ENCODE peak calls at places on chromosomes 12 and 14, in six cellular contexts. Z, Q, N, H, E and A are unnamed samples.

GRCh38 chr14:103731916-103732867 is 16.6 kb downstream of the ZFYVE21 start:
- DNase-seq in Z (no peak), Q (no peak), N (no peak), H (no peak), E (no peak), A (no peak)

GRCh38 chr12:64670856-64671639 is 60.8 kb downstream of the RASSF3 start:
- DNase-seq in Z (no peak), Q (peak; percentile 55), N (peak; percentile 70), H (no peak), E (no peak), A (peak; percentile 54)

GRCh38 chr14:75044760-75045159 is 6.5 kb downstream of the MLH3 start:
- DNase-seq in Z (no peak), Q (no peak), N (no peak), H (no peak), E (peak; percentile 28), A (no peak)

GRCh38 chr14:73755434-73756014 is 41.3 kb upstream of the PNMA1 start:
- DNase-seq in Z (no peak), Q (peak; percentile 77), N (peak; percentile 84), H (no peak), E (no peak), A (peak; percentile 55)

GRCh38 chr12:19245656-19246055 is 116.1 kb downstream of the PLEKHA5 start:
- DNase-seq in Z (no peak), Q (no peak), N (no peak), H (no peak), E (no peak), A (no peak)

GRCh38 chr12:75738486-75738885 is 227.1 kb upstream of the KRR1 start:
- DNase-seq in Z (peak; percentile 16), Q (no peak), N (no peak), H (no peak), E (no peak), A (no peak)

GRCh38 chr14:104524726-104525125 is 54.8 kb upstream of the C14orf180 start:
- DNase-seq in Z (no peak), Q (no peak), N (peak; percentile 28), H (no peak), E (no peak), A (no peak)

GRCh38 chr14:101293609-101294008 is 267.7 kb upstream of the DIO3 start:
- DNase-seq in Z (no peak), Q (no peak), N (no peak), H (no peak), E (no peak), A (no peak)

GRCh38 chr14:91780452-91780851 is 48.6 kb upstream of the CATSPERB start:
- DNase-seq in Z (no peak), Q (no peak), N (no peak), H (no peak), E (no peak), A (no peak)

GRCh38 chr12:27899151-27899661 is 73.3 kb downstream of the PTHLH start:
- DNase-seq in Z (no peak), Q (no peak), N (no peak), H (no peak), E (no peak), A (no peak)

GRCh38 chr14:91377700-91378652 is 39.6 kb downstream of the CCDC88C start:
- DNase-seq in Z (no peak), Q (peak; percentile 52), N (no peak), H (no peak), E (peak; percentile 88), A (no peak)

GRCh38 chr14:71001742-71002141 is 94.5 kb downstream of the PCNX1 start:
- DNase-seq in Z (no peak), Q (no peak), N (no peak), H (no peak), E (peak; percentile 29), A (no peak)

GRCh38 chr12:49892732-49893317 is 10.9 kb downstream of the FAIM2 start:
- DNase-seq in Z (no peak), Q (no peak), N (peak; percentile 26), H (no peak), E (no peak), A (no peak)

GRCh38 chr12:49892084-49892731 is 11.5 kb downstream of the FAIM2 start:
- DNase-seq in Z (no peak), Q (no peak), N (peak; percentile 55), H (no peak), E (peak; percentile 79), A (no peak)

GRCh38 chr12:49895773-49896172 is 7.9 kb downstream of the FAIM2 start:
- DNase-seq in Z (no peak), Q (no peak), N (peak; percentile 34), H (no peak), E (no peak), A (no peak)

GRCh38 chr12:49894754-49895153 is 8.9 kb downstream of the FAIM2 start:
- DNase-seq in Z (no peak), Q (no peak), N (peak; percentile 22), H (no peak), E (no peak), A (no peak)

DNA sequence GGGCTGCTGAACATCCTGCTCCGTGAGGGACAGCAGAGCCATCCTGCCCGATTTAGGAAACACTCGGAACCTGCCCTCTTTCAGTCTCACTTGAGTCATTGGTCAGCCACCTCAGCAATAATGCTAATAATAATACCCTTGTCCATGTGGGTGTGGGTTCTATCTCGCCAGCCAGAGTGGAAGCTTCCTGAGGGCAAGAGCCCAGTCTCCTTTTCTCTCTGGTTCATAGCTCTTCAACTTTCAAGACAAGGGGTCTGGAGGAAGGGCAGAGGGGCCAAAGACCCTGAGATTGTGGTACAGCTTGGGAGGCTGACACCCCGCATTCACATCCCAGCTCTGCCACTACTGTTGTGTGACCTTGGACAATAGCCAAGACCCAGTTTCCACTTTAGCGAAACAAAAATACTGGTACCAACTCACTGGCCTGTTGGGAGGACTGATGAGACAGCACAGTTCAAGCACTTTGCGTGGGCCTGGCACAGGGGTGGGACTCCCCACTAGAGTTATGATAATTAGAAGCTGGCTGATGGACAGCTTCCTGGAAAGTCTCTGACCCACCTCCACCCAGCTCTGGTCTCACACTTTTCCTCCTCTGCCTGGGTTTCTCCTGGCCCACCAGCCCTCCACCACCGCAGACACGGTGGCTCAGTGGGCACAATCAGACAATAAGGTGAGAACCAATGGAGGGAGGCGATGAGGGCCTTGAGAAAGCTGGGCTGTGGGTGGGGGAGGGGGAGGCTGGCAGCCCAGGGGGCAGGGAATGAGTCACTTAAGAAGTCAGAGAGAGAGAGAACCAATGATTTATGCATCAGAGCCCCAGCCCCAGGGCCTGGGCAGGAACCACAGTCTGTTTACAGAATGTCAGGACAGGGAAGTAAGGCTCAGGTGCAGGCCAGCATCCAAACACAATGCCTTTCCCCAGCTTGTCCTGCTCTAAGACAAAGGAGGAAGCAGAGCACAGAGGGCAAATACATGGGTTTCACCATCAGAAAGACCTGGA is 9.6 kb downstream of the FAIM2 start:
- DNase-seq in Z (no peak), Q (no peak), N (peak; percentile 26), H (no peak), E (no peak), A (peak; percentile 71)
- TF ChIP-seq POLR2AphosphoS5 in Z (no peak), Q (no peak), N (no peak), H (no peak), E (no peak), A (no peak)

DNA sequence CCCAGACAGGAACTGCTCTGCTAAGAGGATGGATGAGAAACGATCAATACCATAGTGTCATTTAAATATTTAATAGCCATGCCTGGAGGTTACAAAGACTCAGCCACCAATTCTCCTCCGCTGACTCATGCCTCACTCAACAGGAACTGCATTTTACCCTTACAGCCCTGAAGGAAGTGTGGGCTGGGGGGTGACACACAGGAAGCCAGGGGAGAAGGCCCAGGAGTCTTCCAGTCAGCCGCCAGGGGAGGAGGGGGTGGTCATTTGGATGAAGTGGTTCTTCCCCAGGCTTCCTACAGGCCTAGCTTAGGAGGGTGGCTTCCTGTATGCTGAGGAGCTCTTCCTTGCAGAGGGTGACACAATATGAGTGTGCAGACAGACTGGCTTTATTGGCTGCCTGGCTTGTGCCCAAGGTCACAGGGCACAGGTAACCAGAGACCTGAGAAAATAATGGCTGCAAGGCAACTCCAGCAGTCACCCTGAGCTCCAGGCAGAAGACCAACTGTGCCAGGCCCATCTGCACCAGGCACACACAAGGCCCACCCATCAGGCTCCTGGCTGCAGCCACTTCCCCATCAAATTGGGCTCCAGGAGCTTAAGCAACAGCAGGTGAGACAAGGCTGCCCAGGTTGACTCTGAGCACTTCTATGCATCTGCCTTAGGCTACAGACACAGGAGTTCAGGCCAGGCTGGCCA is 30.6 kb upstream of the RPLP0 start:
- DNase-seq in Z (no peak), Q (peak; percentile 58), N (peak; percentile 79), H (no peak), E (no peak), A (peak; percentile 73)
- TF ChIP-seq EP300 in Z (no peak), Q (no peak), N (no peak), H (no peak), E (peak; percentile 60), A (no peak)

GRCh38 chr12:46260153-46260912 is 8.5 kb downstream of the SLC38A1 start:
- DNase-seq in Z (no peak), Q (no peak), N (no peak), H (no peak), E (no peak), A (no peak)
- TF ChIP-seq POLR2AphosphoS5 in Z (no peak), Q (no peak), N (no peak), H (peak; percentile 76), E (no peak), A (no peak)

GRCh38 chr14:37889087-37889486 is 293.7 kb downstream of the TTC6 start:
- DNase-seq in Z (no peak), Q (no peak), N (no peak), H (no peak), E (no peak), A (no peak)
- TF ChIP-seq EP300 in Z (no peak), Q (no peak), N (no peak), H (no peak), E (no peak), A (no peak)

DNA sequence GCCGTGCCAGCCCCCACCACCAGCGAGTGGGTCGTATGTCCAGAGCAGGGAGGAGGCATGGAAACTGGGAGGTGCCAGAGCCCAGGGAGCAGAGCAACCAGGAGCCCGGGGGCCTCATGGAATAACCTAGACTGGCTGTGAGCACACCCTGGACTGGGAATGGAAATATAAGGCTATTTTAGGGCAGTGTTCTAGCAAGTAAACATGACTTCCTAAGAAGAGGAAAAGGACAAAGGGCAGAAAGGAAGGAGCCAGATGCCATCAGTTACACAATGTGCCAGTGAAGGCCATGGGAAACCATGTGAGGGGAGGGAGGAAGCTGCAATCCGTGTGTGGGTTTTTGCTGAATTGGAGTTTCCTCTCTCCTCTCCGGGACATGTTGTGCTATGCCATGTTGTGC is 18.7 kb upstream of the CPM start:
- DNase-seq in Z (no peak), Q (peak; percentile 37), N (no peak), H (no peak), E (no peak), A (no peak)
- TF ChIP-seq POLR2AphosphoS5 in Z (no peak), Q (peak; percentile 59), N (peak; percentile 45), H (no peak), E (no peak), A (no peak)

GRCh38 chr14:49966304-49966809 is 73.5 kb downstream of the ARF6 start:
- DNase-seq in Z (no peak), Q (peak; percentile 76), N (no peak), H (peak; percentile 54), E (no peak), A (peak; percentile 65)

GRCh38 chr14:49961270-49962222 is 68.7 kb downstream of the ARF6 start:
- DNase-seq in Z (no peak), Q (no peak), N (no peak), H (no peak), E (no peak), A (no peak)

GRCh38 chr14:49959822-49960408 is 67.0 kb downstream of the ARF6 start:
- DNase-seq in Z (peak; percentile 76), Q (peak; percentile 77), N (no peak), H (no peak), E (no peak), A (no peak)

GRCh38 chr14:49960453-49960852 is 67.6 kb downstream of the ARF6 start:
- DNase-seq in Z (no peak), Q (no peak), N (no peak), H (no peak), E (no peak), A (no peak)

GRCh38 chr14:49962616-49963015 is 69.7 kb downstream of the ARF6 start:
- DNase-seq in Z (no peak), Q (peak; percentile 75), N (no peak), H (no peak), E (no peak), A (peak; percentile 55)
- TF ChIP-seq EP300 in Z (no peak), Q (no peak), N (no peak), H (no peak), E (no peak), A (no peak)